ENCODE peak calls at places on chromosomes 2 and 18, in eight cellular contexts. One of them, this sample, is unnamed. For H3K4me1, the result is how much of the 10 kb centered on the place peaks cover.

GRCh38 chr18:79507546-79508480 is 112.1 kb downstream of the NFATC1 start:
- DNase-seq in GM23338: no peak
- DNase-seq in body of pancreas: peak
- DNase-seq in HepG2: no peak
- DNase-seq in tibial nerve: peak
- DNase-seq in ascending aorta: no peak
- DNase-seq in breast epithelium: peak
- DNase-seq in ovary: peak
- DNase-seq in this sample: no peak

GRCh38 chr2:234218261-234219180 is 168.0 kb downstream of the SPP2 start:
- DNase-seq in GM23338: no peak
- DNase-seq in body of pancreas: no peak
- DNase-seq in HepG2: no peak
- DNase-seq in tibial nerve: no peak
- DNase-seq in ascending aorta: no peak
- DNase-seq in breast epithelium: no peak
- DNase-seq in ovary: no peak
- DNase-seq in this sample: peak

GRCh38 chr2:182949572-182950189 is 83.2 kb upstream of the FRZB start:
- DNase-seq in GM23338: no peak
- DNase-seq in body of pancreas: peak
- DNase-seq in HepG2: no peak
- DNase-seq in tibial nerve: no peak
- DNase-seq in ascending aorta: no peak
- DNase-seq in breast epithelium: no peak
- DNase-seq in ovary: no peak
- DNase-seq in this sample: peak

GRCh38 chr2:168731550-168732128 is 70.8 kb upstream of the NOSTRIN start:
- DNase-seq in GM23338: no peak
- DNase-seq in body of pancreas: no peak
- DNase-seq in HepG2: no peak
- DNase-seq in tibial nerve: no peak
- DNase-seq in ascending aorta: no peak
- DNase-seq in breast epithelium: no peak
- DNase-seq in ovary: no peak
- DNase-seq in this sample: peak

GRCh38 chr2:203730076-203730729 is 23.8 kb downstream of the CD28 start:
- DNase-seq in GM23338: no peak
- DNase-seq in body of pancreas: no peak
- DNase-seq in HepG2: no peak
- DNase-seq in tibial nerve: no peak
- DNase-seq in ascending aorta: no peak
- DNase-seq in breast epithelium: no peak
- DNase-seq in ovary: no peak
- DNase-seq in this sample: peak

GRCh38 chr2:19933351-19933981 is 31.7 kb upstream of the TTC32 start:
- DNase-seq in GM23338: no peak
- DNase-seq in body of pancreas: no peak
- DNase-seq in HepG2: peak
- DNase-seq in tibial nerve: no peak
- DNase-seq in ascending aorta: no peak
- DNase-seq in breast epithelium: no peak
- DNase-seq in ovary: no peak
- DNase-seq in this sample: peak

GRCh38 chr2:173048901-173049661 is 26.6 kb upstream of the MAP3K20 start:
- DNase-seq in GM23338: no peak
- DNase-seq in body of pancreas: peak
- DNase-seq in HepG2: peak
- DNase-seq in tibial nerve: peak
- DNase-seq in ascending aorta: peak
- DNase-seq in breast epithelium: no peak
- DNase-seq in ovary: peak
- DNase-seq in this sample: peak

GRCh38 chr2:232884549-232885263 is 14.6 kb downstream of the SNORC start:
- DNase-seq in GM23338: no peak
- DNase-seq in body of pancreas: no peak
- DNase-seq in HepG2: no peak
- DNase-seq in tibial nerve: peak
- DNase-seq in ascending aorta: no peak
- DNase-seq in breast epithelium: peak
- DNase-seq in ovary: no peak
- DNase-seq in this sample: no peak

GRCh38 chr2:217978536-217979150 is 24.2 kb downstream of the TNS1 start:
- DNase-seq in GM23338: peak
- DNase-seq in body of pancreas: no peak
- DNase-seq in HepG2: no peak
- DNase-seq in tibial nerve: no peak
- DNase-seq in ascending aorta: no peak
- DNase-seq in breast epithelium: no peak
- DNase-seq in ovary: peak
- DNase-seq in this sample: no peak

GRCh38 chr18:75456277-75456676 is 28.8 kb upstream of the SMIM21 start:
- DNase-seq in GM23338: peak
- DNase-seq in body of pancreas: no peak
- DNase-seq in HepG2: no peak
- DNase-seq in tibial nerve: no peak
- DNase-seq in ascending aorta: no peak
- DNase-seq in breast epithelium: no peak
- DNase-seq in ovary: peak
- DNase-seq in this sample: no peak

GRCh38 chr2:184030978-184031377 is 567.4 kb upstream of the ZNF804A start:
- DNase-seq in GM23338: no peak
- DNase-seq in body of pancreas: no peak
- DNase-seq in HepG2: no peak
- DNase-seq in tibial nerve: no peak
- DNase-seq in ascending aorta: no peak
- DNase-seq in breast epithelium: no peak
- DNase-seq in ovary: no peak
- DNase-seq in this sample: no peak

GRCh38 chr2:48568551-48568950 is 38.6 kb downstream of the STON1 start:
- DNase-seq in GM23338: no peak
- DNase-seq in body of pancreas: no peak
- DNase-seq in HepG2: no peak
- DNase-seq in tibial nerve: no peak
- DNase-seq in ascending aorta: no peak
- DNase-seq in breast epithelium: no peak
- DNase-seq in ovary: no peak
- DNase-seq in this sample: no peak

GRCh38 chr2:224520064-224520463 is 65.1 kb downstream of the CUL3 start:
- DNase-seq in GM23338: no peak
- DNase-seq in body of pancreas: no peak
- DNase-seq in HepG2: peak
- DNase-seq in tibial nerve: no peak
- DNase-seq in ascending aorta: no peak
- DNase-seq in breast epithelium: no peak
- DNase-seq in ovary: no peak
- DNase-seq in this sample: peak

GRCh38 chr18:48139427-48140347 is 209.2 kb upstream of the SMAD2 start:
- DNase-seq in GM23338: peak
- DNase-seq in body of pancreas: peak
- DNase-seq in HepG2: no peak
- DNase-seq in tibial nerve: no peak
- DNase-seq in ascending aorta: no peak
- DNase-seq in breast epithelium: peak
- DNase-seq in ovary: peak
- DNase-seq in this sample: no peak

GRCh38 chr18:48137354-48138208 is 207.1 kb upstream of the SMAD2 start:
- DNase-seq in GM23338: peak
- DNase-seq in body of pancreas: no peak
- DNase-seq in HepG2: no peak
- DNase-seq in tibial nerve: no peak
- DNase-seq in ascending aorta: no peak
- DNase-seq in breast epithelium: no peak
- DNase-seq in ovary: no peak
- DNase-seq in this sample: no peak

GRCh38 chr18:48136544-48137353 is 206.3 kb upstream of the SMAD2 start:
- DNase-seq in GM23338: peak
- DNase-seq in body of pancreas: peak
- DNase-seq in HepG2: no peak
- DNase-seq in tibial nerve: no peak
- DNase-seq in ascending aorta: no peak
- DNase-seq in breast epithelium: no peak
- DNase-seq in ovary: peak
- DNase-seq in this sample: no peak

GRCh38 chr18:48138660-48139426 is 208.4 kb upstream of the SMAD2 start:
- DNase-seq in GM23338: peak
- DNase-seq in body of pancreas: peak
- DNase-seq in HepG2: no peak
- DNase-seq in tibial nerve: no peak
- DNase-seq in ascending aorta: no peak
- DNase-seq in breast epithelium: no peak
- DNase-seq in ovary: no peak
- DNase-seq in this sample: no peak

GRCh38 chr18:48138211-48138610 is 207.8 kb upstream of the SMAD2 start:
- DNase-seq in GM23338: peak
- DNase-seq in body of pancreas: no peak
- DNase-seq in HepG2: no peak
- DNase-seq in tibial nerve: no peak
- DNase-seq in ascending aorta: no peak
- DNase-seq in breast epithelium: no peak
- DNase-seq in ovary: no peak
- DNase-seq in this sample: no peak
- H3K27ac ChIP-seq in GM23338: no peak
- H3K27ac ChIP-seq in body of pancreas: peak
- H3K27ac ChIP-seq in HepG2: no peak
- H3K27ac ChIP-seq in tibial nerve: no peak
- H3K27ac ChIP-seq in ascending aorta: no peak
- H3K27ac ChIP-seq in breast epithelium: peak
- H3K27ac ChIP-seq in ovary: no peak
- H3K27ac ChIP-seq in this sample: no peak

GRCh38 chr2:148022351-148022750 is 1.5 kb downstream of the MBD5 start:
- DNase-seq in GM23338: no peak
- DNase-seq in body of pancreas: no peak
- DNase-seq in HepG2: no peak
- DNase-seq in tibial nerve: no peak
- DNase-seq in ascending aorta: no peak
- DNase-seq in breast epithelium: no peak
- DNase-seq in ovary: no peak
- DNase-seq in this sample: peak

GRCh38 chr2:148021059-148021985 is at the start of gene MBD5:
- DNase-seq in GM23338: peak
- DNase-seq in body of pancreas: peak
- DNase-seq in HepG2: peak
- DNase-seq in tibial nerve: no peak
- DNase-seq in ascending aorta: no peak
- DNase-seq in breast epithelium: peak
- DNase-seq in ovary: no peak
- DNase-seq in this sample: peak

GRCh38 chr2:148020036-148020357 is 540 bp downstream of the ORC4 start:
- DNase-seq in GM23338: no peak
- DNase-seq in body of pancreas: no peak
- DNase-seq in HepG2: no peak
- DNase-seq in tibial nerve: no peak
- DNase-seq in ascending aorta: no peak
- DNase-seq in breast epithelium: no peak
- DNase-seq in ovary: no peak
- DNase-seq in this sample: no peak

GRCh38 chr2:148022882-148023281 is 2.0 kb downstream of the MBD5 start:
- DNase-seq in GM23338: no peak
- DNase-seq in body of pancreas: no peak
- DNase-seq in HepG2: no peak
- DNase-seq in tibial nerve: no peak
- DNase-seq in ascending aorta: no peak
- DNase-seq in breast epithelium: no peak
- DNase-seq in ovary: no peak
- DNase-seq in this sample: no peak

DNA sequence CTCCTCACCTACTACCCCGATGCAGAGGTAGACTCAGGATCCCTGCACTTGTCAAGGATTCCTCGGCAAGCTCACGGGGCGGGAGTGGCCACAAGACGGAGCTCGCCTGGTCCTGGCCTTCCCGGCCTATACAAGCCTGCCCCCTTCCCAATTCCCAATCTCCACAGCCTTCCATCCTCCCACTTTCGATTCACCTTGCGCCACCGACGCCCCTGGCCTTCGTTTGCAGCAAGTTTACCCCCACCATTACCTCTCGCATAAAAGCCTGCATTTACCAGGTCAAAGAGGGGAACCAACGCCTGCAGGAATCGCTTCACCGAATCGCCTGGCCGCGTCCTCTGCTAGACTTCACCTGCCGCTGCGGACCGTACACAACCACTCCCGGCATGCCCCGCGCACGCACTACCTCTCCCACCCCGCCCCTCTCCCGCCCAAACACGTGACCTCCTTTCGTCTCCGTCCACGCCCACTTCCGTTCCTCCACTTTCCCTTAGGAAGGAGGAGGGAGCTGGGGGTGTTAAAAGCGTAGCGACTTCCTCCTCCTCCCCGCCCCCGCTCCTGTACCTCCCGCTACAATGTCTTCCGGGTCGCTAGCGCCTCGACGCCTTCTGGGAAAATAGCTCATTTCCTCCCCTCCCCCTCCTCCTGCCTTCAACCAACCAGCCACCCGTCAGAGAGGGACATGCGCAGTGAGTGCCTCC is at the start of gene ORC4:
- DNase-seq in GM23338: peak
- DNase-seq in body of pancreas: peak
- DNase-seq in HepG2: peak
- DNase-seq in tibial nerve: peak
- DNase-seq in ascending aorta: peak
- DNase-seq in breast epithelium: peak
- DNase-seq in ovary: peak
- DNase-seq in this sample: peak
- TF ChIP-seq CTCF in GM23338: peak
- TF ChIP-seq CTCF in body of pancreas: peak
- TF ChIP-seq CTCF in HepG2: peak
- TF ChIP-seq CTCF in tibial nerve: no peak
- TF ChIP-seq CTCF in ascending aorta: no peak
- TF ChIP-seq CTCF in breast epithelium: peak
- TF ChIP-seq CTCF in ovary: no peak
- TF ChIP-seq CTCF in this sample: peak

GRCh38 chr2:178783889-178784288 is 23.3 kb downstream of the TTN start:
- DNase-seq in GM23338: no peak
- DNase-seq in body of pancreas: no peak
- DNase-seq in HepG2: no peak
- DNase-seq in tibial nerve: no peak
- DNase-seq in ascending aorta: no peak
- DNase-seq in breast epithelium: no peak
- DNase-seq in ovary: no peak
- DNase-seq in this sample: no peak
- H3K4me1 ChIP-seq in GM23338: under half
- H3K4me1 ChIP-seq in body of pancreas: under half
- H3K4me1 ChIP-seq in HepG2: under half
- H3K4me1 ChIP-seq in tibial nerve: under half
- H3K4me1 ChIP-seq in ascending aorta: under half
- H3K4me1 ChIP-seq in breast epithelium: under half
- H3K4me1 ChIP-seq in ovary: under half
- H3K4me1 ChIP-seq in this sample: under half

DNA sequence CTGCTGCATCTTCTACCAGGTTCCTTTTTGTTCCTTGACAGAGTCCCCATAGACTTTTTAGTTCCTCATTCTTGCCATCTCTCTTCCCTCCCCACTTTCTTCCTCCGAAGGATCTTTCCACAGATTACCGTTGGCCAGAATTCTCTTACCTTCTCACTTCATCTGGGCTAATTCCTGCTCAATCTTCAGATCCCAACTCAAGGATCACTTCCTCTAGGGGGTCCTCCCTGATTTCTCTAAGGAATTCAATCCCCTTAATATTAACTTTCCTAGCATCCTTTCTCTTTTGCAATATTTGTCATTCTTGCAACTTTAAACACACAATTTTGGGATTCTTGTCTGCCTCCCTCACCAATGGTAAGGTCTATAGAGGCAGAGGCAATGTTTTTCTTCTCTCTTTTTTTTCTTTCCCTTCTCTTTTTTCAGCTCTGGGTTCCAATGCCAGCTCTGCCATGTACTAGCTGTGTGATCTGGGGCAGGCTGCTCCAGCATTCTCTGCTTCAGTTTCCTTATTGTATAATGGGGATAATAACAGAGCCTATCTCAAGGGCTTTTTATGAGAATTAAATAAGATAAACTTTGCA is 5.4 kb upstream of the KCNE4 start:
- DNase-seq in GM23338: no peak
- DNase-seq in body of pancreas: no peak
- DNase-seq in HepG2: no peak
- DNase-seq in tibial nerve: no peak
- DNase-seq in ascending aorta: no peak
- DNase-seq in breast epithelium: no peak
- DNase-seq in ovary: no peak
- DNase-seq in this sample: no peak
- H3K27ac ChIP-seq in GM23338: no peak
- H3K27ac ChIP-seq in body of pancreas: no peak
- H3K27ac ChIP-seq in HepG2: no peak
- H3K27ac ChIP-seq in tibial nerve: peak
- H3K27ac ChIP-seq in ascending aorta: peak
- H3K27ac ChIP-seq in breast epithelium: no peak
- H3K27ac ChIP-seq in ovary: no peak
- H3K27ac ChIP-seq in this sample: no peak